ENCODE peak calls at places on chromosomes 11 and 22, in four cellular contexts. W is amygdala; B is NCI-H1436; D is CD4-positive, alpha-beta memory T cell. U is an unnamed sample.

GRCh38 chr11:68214173-68215086 is 1.3 kb upstream of the KMT5B start:
- DNase-seq in W (no peak), B (no peak), D (no peak), U (no peak)

GRCh38 chr11:64249563-64250405 is 1.5 kb upstream of the PLCB3 start:
- DNase-seq in W (no peak), B (no peak), D (no peak), U (no peak)

GRCh38 chr22:19679476-19680099 is 34.7 kb upstream of the SEPTIN5 start:
- DNase-seq in W (no peak), B (no peak), D (peak), U (no peak)

GRCh38 chr22:39431821-39432251 is 25.0 kb upstream of the MGAT3 start:
- DNase-seq in W (no peak), B (no peak), D (no peak), U (no peak)

GRCh38 chr22:47551438-47551788 is 789.0 kb downstream of the TBC1D22A start:
- DNase-seq in W (no peak), B (no peak), D (no peak), U (no peak)

GRCh38 chr22:40196628-40197027 is 18.9 kb downstream of the TNRC6B start:
- DNase-seq in W (no peak), B (no peak), D (no peak), U (no peak)

GRCh38 chr11:15716550-15716949 is 601.8 kb downstream of the INSC start:
- DNase-seq in W (no peak), B (no peak), D (no peak), U (no peak)

GRCh38 chr22:36585841-36586240 is 56.9 kb upstream of the EIF3D start:
- DNase-seq in W (no peak), B (no peak), D (no peak), U (no peak)

GRCh38 chr11:59365621-59366020 is 6.9 kb downstream of the OR5AN1 start:
- DNase-seq in W (no peak), B (no peak), D (no peak), U (no peak)

GRCh38 chr11:94128171-94128745 is 383 bp upstream of the PANX1 start:
- DNase-seq in W (no peak), B (no peak), D (no peak), U (peak)

GRCh38 chr11:60862171-60862570 is 5.2 kb upstream of the ZP1 start:
- DNase-seq in W (no peak), B (no peak), D (no peak), U (no peak)

GRCh38 chr11:44555031-44555800 is 10.2 kb upstream of the CD82 start:
- DNase-seq in W (no peak), B (no peak), D (no peak), U (no peak)

GRCh38 chr11:95230054-95231034 is 658 bp downstream of the SESN3 start:
- DNase-seq in W (no peak), B (no peak), D (peak), U (no peak)

GRCh38 chr22:35418726-35419125 is 18.8 kb downstream of the MCM5 start:
- DNase-seq in W (no peak), B (no peak), D (no peak), U (no peak)

GRCh38 chr11:68481579-68482240 is 21.2 kb downstream of the PPP6R3 start:
- DNase-seq in W (no peak), B (no peak), D (no peak), U (no peak)

GRCh38 chr22:42332089-42332488 is 61.6 kb upstream of the TCF20 start:
- DNase-seq in W (no peak), B (no peak), D (no peak), U (no peak)

GRCh38 chr11:11931461-11932055 is 76.9 kb downstream of the DKK3 start:
- DNase-seq in W (no peak), B (peak), D (peak), U (peak)

GRCh38 chr22:43378011-43378704 is 33.7 kb upstream of the MPPED1 start:
- DNase-seq in W (no peak), B (no peak), D (no peak), U (no peak)

GRCh38 chr22:49015993-49016908 is 811.4 kb downstream of the BRD1 start:
- DNase-seq in W (no peak), B (no peak), D (no peak), U (no peak)

GRCh38 chr11:105144887-105145286 is 5.3 kb upstream of the CARD18 start:
- DNase-seq in W (no peak), B (no peak), D (no peak), U (no peak)

GRCh38 chr22:22019659-22020424 is 37.3 kb upstream of the TOP3B start:
- DNase-seq in W (no peak), B (no peak), D (no peak), U (no peak)

GRCh38 chr11:10897150-10897549 is 39.3 kb upstream of the ZBED5 start:
- DNase-seq in W (no peak), B (no peak), D (no peak), U (no peak)